ENCODE peak calls at places on chromosomes 12 and 14, in nine cellular contexts. M is dorsolateral prefrontal cortex, L is hypothalamus, A is aorta, Y is AG10803, X is cardiac fibroblast, R is NCI-H526, J is NCI-H1092 treated with DMSO at 0.1 percent for 48 hours, V is PC-3. W is an unnamed sample.

GRCh38 chr14:56944397-56944796 is 134.1 kb upstream of the OTX2 start:
- DNase-seq in M (no peak), L (no peak), A (no peak), Y (no peak), X (no peak), R (no peak), J (no peak), V (no peak), W (no peak)

GRCh38 chr12:52156757-52157565 is 34.9 kb downstream of the KRT80 start:
- DNase-seq in M (peak; percentile 72), L (peak; percentile 45), A (peak; percentile 82), Y (peak; percentile 42), X (peak; percentile 66), R (peak; percentile 84), J (peak; percentile 51), V (peak; percentile 86), W (peak; percentile 72)

GRCh38 chr12:9036227-9036626 is 46.9 kb downstream of the KLRG1 start:
- DNase-seq in M (no peak), L (no peak), A (no peak), Y (no peak), X (no peak), R (no peak), J (no peak), V (no peak), W (no peak)

GRCh38 chr12:65384240-65384639 is 105.8 kb downstream of the MSRB3 start:
- DNase-seq in M (no peak), L (no peak), A (no peak), Y (no peak), X (no peak), R (no peak), J (no peak), V (no peak), W (no peak)

GRCh38 chr12:108337235-108338223 is 1.6 kb downstream of the CMKLR1 start:
- DNase-seq in M (no peak), L (no peak), A (peak; percentile 58), Y (peak; percentile 23), X (peak; percentile 14), R (peak; percentile 44), J (no peak), V (peak; percentile 56), W (no peak)

GRCh38 chr14:104524726-104525125 is 54.8 kb upstream of the C14orf180 start:
- DNase-seq in M (no peak), L (no peak), A (no peak), Y (no peak), X (no peak), R (no peak), J (no peak), V (no peak), W (no peak)

GRCh38 chr14:20522332-20522731 is 17.0 kb downstream of the RNASE10 start:
- DNase-seq in M (no peak), L (no peak), A (no peak), Y (no peak), X (no peak), R (no peak), J (no peak), V (no peak), W (no peak)

GRCh38 chr12:111585619-111586135 is 13.4 kb downstream of the ATXN2 start:
- DNase-seq in M (no peak), L (no peak), A (no peak), Y (no peak), X (no peak), R (no peak), J (no peak), V (no peak), W (no peak)

GRCh38 chr12:92261071-92261470 is 115.4 kb upstream of the BTG1 start:
- DNase-seq in M (no peak), L (no peak), A (no peak), Y (no peak), X (no peak), R (peak; percentile 72), J (no peak), V (no peak), W (no peak)

GRCh38 chr12:76549131-76549530 is 10.4 kb downstream of the OSBPL8 start:
- DNase-seq in M (no peak), L (no peak), A (no peak), Y (no peak), X (no peak), R (no peak), J (no peak), V (no peak), W (no peak)

GRCh38 chr12:106446429-106447092 is 89.0 kb downstream of the POLR3B start:
- DNase-seq in M (no peak), L (no peak), A (no peak), Y (no peak), X (no peak), R (peak; percentile 51), J (peak; percentile 61), V (no peak), W (peak; percentile 96)

GRCh38 chr14:60972295-60972694 is 8.6 kb downstream of the TRMT5 start:
- DNase-seq in M (no peak), L (no peak), A (no peak), Y (no peak), X (no peak), R (no peak), J (no peak), V (no peak), W (no peak)

GRCh38 chr14:23358042-23358441 is 5.4 kb upstream of the SLC22A17 start:
- DNase-seq in M (no peak), L (no peak), A (no peak), Y (no peak), X (no peak), R (no peak), J (no peak), V (no peak), W (no peak)

GRCh38 chr12:47794679-47795078 is 21.6 kb downstream of the SLC48A1 start:
- DNase-seq in M (no peak), L (no peak), A (no peak), Y (no peak), X (no peak), R (no peak), J (no peak), V (no peak), W (no peak)

GRCh38 chr14:34018564-34019244 is 67.8 kb upstream of the EGLN3 start:
- DNase-seq in M (peak; percentile 18), L (no peak), A (no peak), Y (no peak), X (peak; percentile 58), R (peak; percentile 60), J (peak; percentile 69), V (no peak), W (no peak)

GRCh38 chr12:131713349-131713748 is 2.5 kb downstream of the SFSWAP start:
- DNase-seq in M (no peak), L (no peak), A (no peak), Y (no peak), X (no peak), R (no peak), J (no peak), V (no peak), W (no peak)

GRCh38 chr12:42660968-42661937 is 71.7 kb upstream of the PRICKLE1 start:
- DNase-seq in M (no peak), L (no peak), A (no peak), Y (no peak), X (no peak), R (no peak), J (no peak), V (peak; percentile 24), W (no peak)

GRCh38 chr12:68439368-68440045 is 107.3 kb upstream of the MDM1 start:
- DNase-seq in M (no peak), L (no peak), A (no peak), Y (no peak), X (no peak), R (peak; percentile 89), J (no peak), V (no peak), W (no peak)

GRCh38 chr12:622420-622819 is 40.8 kb downstream of the NINJ2 start:
- DNase-seq in M (no peak), L (no peak), A (no peak), Y (no peak), X (peak; percentile 43), R (no peak), J (no peak), V (no peak), W (no peak)

GRCh38 chr14:52987042-52987441 is 36.2 kb upstream of the FERMT2 start:
- DNase-seq in M (no peak), L (no peak), A (no peak), Y (no peak), X (no peak), R (no peak), J (no peak), V (no peak), W (no peak)

GRCh38 chr12:43979450-43979849 is 143.6 kb downstream of the TMEM117 start:
- DNase-seq in M (no peak), L (no peak), A (no peak), Y (no peak), X (no peak), R (no peak), J (no peak), V (no peak), W (no peak)

GRCh38 chr14:64549805-64550538 is at the start of gene PPP1R36:
- DNase-seq in M (no peak), L (no peak), A (peak; percentile 64), Y (peak; percentile 39), X (no peak), R (peak; percentile 87), J (peak; percentile 80), V (no peak), W (peak; percentile 39)

GRCh38 chr12:12091977-12092663 is 21.4 kb downstream of the BCL2L14 start:
- DNase-seq in M (no peak), L (no peak), A (no peak), Y (no peak), X (peak; percentile 29), R (peak; percentile 32), J (peak; percentile 74), V (no peak), W (no peak)

GRCh38 chr14:50083467-50084337 is 32.7 kb downstream of the VCPKMT start:
- DNase-seq in M (peak; percentile 12), L (no peak), A (no peak), Y (no peak), X (no peak), R (no peak), J (no peak), V (no peak), W (no peak)

GRCh38 chr12:52246720-52247621 is 13.9 kb downstream of the KRT7 start:
- DNase-seq in M (no peak), L (no peak), A (no peak), Y (no peak), X (no peak), R (no peak), J (peak; percentile 37), V (peak; percentile 86), W (peak; percentile 80)

GRCh38 chr12:105740337-105740736 is 398.4 kb downstream of the NUAK1 start:
- DNase-seq in M (no peak), L (no peak), A (no peak), Y (no peak), X (no peak), R (no peak), J (no peak), V (no peak), W (no peak)

GRCh38 chr12:24718641-24719040 is 230.3 kb downstream of the BCAT1 start:
- DNase-seq in M (no peak), L (no peak), A (no peak), Y (no peak), X (no peak), R (no peak), J (no peak), V (no peak), W (no peak)

GRCh38 chr12:14185441-14186192 is 179.9 kb upstream of the ATF7IP start:
- DNase-seq in M (no peak), L (no peak), A (no peak), Y (peak; percentile 38), X (peak; percentile 47), R (peak; percentile 90), J (peak; percentile 80), V (peak; percentile 63), W (peak; percentile 60)

GRCh38 chr14:80549141-80549540 is 337.8 kb upstream of the DIO2 start:
- DNase-seq in M (no peak), L (no peak), A (no peak), Y (no peak), X (peak; percentile 37), R (no peak), J (no peak), V (no peak), W (no peak)

GRCh38 chr12:24363177-24363754 is 413.8 kb upstream of the SOX5 start:
- DNase-seq in M (no peak), L (no peak), A (no peak), Y (no peak), X (no peak), R (peak; percentile 32), J (peak; percentile 64), V (no peak), W (peak; percentile 44)